ENCODE peak calls at places on chromosomes 11 and 22, in seven cellular contexts. One of them, this sample, is unnamed.

GRCh38 chr11:31643831-31644230 is 134.3 kb downstream of the ELP4 start:
- DNase-seq in stimulated activated CD4-positive, alpha-beta T cell treated with anti-CD3 and anti-CD28 coated beads, Interleukin-15, amount 100 ng/mL, for 48 hours: no peak
- DNase-seq in AG04450: no peak
- DNase-seq in dorsolateral prefrontal cortex: no peak
- DNase-seq in NCI-H345: no peak
- DNase-seq in fibroblast of pulmonary artery: peak
- DNase-seq in neural crest cell: no peak
- DNase-seq in this sample: no peak

GRCh38 chr22:42595434-42595833 is 19.2 kb downstream of the POLDIP3 start:
- DNase-seq in stimulated activated CD4-positive, alpha-beta T cell treated with anti-CD3 and anti-CD28 coated beads, Interleukin-15, amount 100 ng/mL, for 48 hours: no peak
- DNase-seq in AG04450: no peak
- DNase-seq in dorsolateral prefrontal cortex: no peak
- DNase-seq in NCI-H345: no peak
- DNase-seq in fibroblast of pulmonary artery: peak
- DNase-seq in neural crest cell: no peak
- DNase-seq in this sample: no peak

GRCh38 chr22:35418088-35418487 is 18.1 kb downstream of the MCM5 start:
- DNase-seq in stimulated activated CD4-positive, alpha-beta T cell treated with anti-CD3 and anti-CD28 coated beads, Interleukin-15, amount 100 ng/mL, for 48 hours: no peak
- DNase-seq in AG04450: no peak
- DNase-seq in dorsolateral prefrontal cortex: no peak
- DNase-seq in NCI-H345: no peak
- DNase-seq in fibroblast of pulmonary artery: peak
- DNase-seq in neural crest cell: no peak
- DNase-seq in this sample: no peak

GRCh38 chr11:71490044-71490730 is 36.9 kb upstream of the KRTAP5-7 start:
- DNase-seq in stimulated activated CD4-positive, alpha-beta T cell treated with anti-CD3 and anti-CD28 coated beads, Interleukin-15, amount 100 ng/mL, for 48 hours: no peak
- DNase-seq in AG04450: no peak
- DNase-seq in dorsolateral prefrontal cortex: no peak
- DNase-seq in NCI-H345: no peak
- DNase-seq in fibroblast of pulmonary artery: no peak
- DNase-seq in neural crest cell: no peak
- DNase-seq in this sample: no peak

GRCh38 chr22:42116848-42117424 is 13.7 kb downstream of the CYP2D6 start:
- DNase-seq in stimulated activated CD4-positive, alpha-beta T cell treated with anti-CD3 and anti-CD28 coated beads, Interleukin-15, amount 100 ng/mL, for 48 hours: no peak
- DNase-seq in AG04450: no peak
- DNase-seq in dorsolateral prefrontal cortex: no peak
- DNase-seq in NCI-H345: no peak
- DNase-seq in fibroblast of pulmonary artery: peak
- DNase-seq in neural crest cell: no peak
- DNase-seq in this sample: no peak

GRCh38 chr11:8721740-8722139 is 39.1 kb downstream of the RPL27A start:
- DNase-seq in stimulated activated CD4-positive, alpha-beta T cell treated with anti-CD3 and anti-CD28 coated beads, Interleukin-15, amount 100 ng/mL, for 48 hours: no peak
- DNase-seq in AG04450: no peak
- DNase-seq in dorsolateral prefrontal cortex: no peak
- DNase-seq in NCI-H345: no peak
- DNase-seq in fibroblast of pulmonary artery: no peak
- DNase-seq in neural crest cell: no peak
- DNase-seq in this sample: no peak

GRCh38 chr22:46010177-46010867 is 33.4 kb upstream of the WNT7B start:
- DNase-seq in stimulated activated CD4-positive, alpha-beta T cell treated with anti-CD3 and anti-CD28 coated beads, Interleukin-15, amount 100 ng/mL, for 48 hours: no peak
- DNase-seq in AG04450: no peak
- DNase-seq in dorsolateral prefrontal cortex: no peak
- DNase-seq in NCI-H345: peak
- DNase-seq in fibroblast of pulmonary artery: peak
- DNase-seq in neural crest cell: no peak
- DNase-seq in this sample: no peak

GRCh38 chr22:36770116-36770945 is 5.6 kb downstream of the IFT27 start:
- DNase-seq in stimulated activated CD4-positive, alpha-beta T cell treated with anti-CD3 and anti-CD28 coated beads, Interleukin-15, amount 100 ng/mL, for 48 hours: no peak
- DNase-seq in AG04450: no peak
- DNase-seq in dorsolateral prefrontal cortex: no peak
- DNase-seq in NCI-H345: no peak
- DNase-seq in fibroblast of pulmonary artery: peak
- DNase-seq in neural crest cell: no peak
- DNase-seq in this sample: no peak

GRCh38 chr22:41352058-41352457 is 29.7 kb upstream of the TEF start:
- DNase-seq in stimulated activated CD4-positive, alpha-beta T cell treated with anti-CD3 and anti-CD28 coated beads, Interleukin-15, amount 100 ng/mL, for 48 hours: no peak
- DNase-seq in AG04450: no peak
- DNase-seq in dorsolateral prefrontal cortex: no peak
- DNase-seq in NCI-H345: no peak
- DNase-seq in fibroblast of pulmonary artery: peak
- DNase-seq in neural crest cell: no peak
- DNase-seq in this sample: peak